ENCODE peak calls at places on chromosomes 11 and 22, in four cellular contexts. V is tibial nerve; B is right cardiac atrium; H is CD4-positive, CD25-positive, alpha-beta regulatory T cell. N is an unnamed sample. For H3K27me3, the result is how much of the 10 kb centered on the place peaks cover.

GRCh38 chr11:22392561-22392960 is 54.4 kb downstream of the SLC17A6 start:
- DNase-seq in V (no peak), B (no peak), H (no peak), N (no peak)

GRCh38 chr11:119751281-119752060 is 22.5 kb upstream of the NECTIN1 start:
- DNase-seq in V (no peak), B (no peak), H (no peak), N (no peak)

GRCh38 chr11:47143322-47143721 is 33.4 kb downstream of the ARFGAP2 start:
- DNase-seq in V (peak), B (no peak), H (no peak), N (no peak)

GRCh38 chr11:35165416-35166368 is 26.7 kb downstream of the CD44 start:
- DNase-seq in V (peak), B (no peak), H (peak), N (no peak)

GRCh38 chr11:36281850-36282249 is 7.4 kb downstream of the COMMD9 start:
- DNase-seq in V (no peak), B (no peak), H (no peak), N (no peak)

GRCh38 chr11:283405-284080 is 5.3 kb downstream of the NLRP6 start:
- DNase-seq in V (no peak), B (no peak), H (no peak), N (no peak)

GRCh38 chr11:269146-269890 is 8.9 kb upstream of the NLRP6 start:
- DNase-seq in V (peak), B (peak), H (peak), N (peak)

GRCh38 chr22:45583504-45583903 is 80.8 kb downstream of the FBLN1 start:
- DNase-seq in V (no peak), B (no peak), H (peak), N (no peak)

GRCh38 chr22:26364066-26365015 is 64.7 kb upstream of the ASPHD2 start:
- DNase-seq in V (peak), B (peak), H (peak), N (peak)

GRCh38 chr11:67355794-67356550 is 2.6 kb upstream of the POLD4 start:
- DNase-seq in V (no peak), B (no peak), H (no peak), N (no peak)

GRCh38 chr11:95445746-95446333 is 214.8 kb upstream of the SESN3 start:
- DNase-seq in V (no peak), B (no peak), H (no peak), N (peak)

GRCh38 chr11:62757846-62758788 is 3.3 kb upstream of the POLR2G start:
- DNase-seq in V (no peak), B (no peak), H (no peak), N (peak)

GRCh38 chr22:45639747-45640102 is 31.9 kb upstream of the ATXN10 start:
- DNase-seq in V (no peak), B (no peak), H (no peak), N (no peak)

GRCh38 chr11:68686486-68686885 is 2.1 kb downstream of the GAL start:
- DNase-seq in V (no peak), B (no peak), H (no peak), N (peak)

GRCh38 chr11:68685656-68686380 is 1.5 kb downstream of the GAL start:
- DNase-seq in V (no peak), B (no peak), H (no peak), N (peak)

GRCh38 chr11:68689737-68690625 is 5.6 kb downstream of the GAL start:
- DNase-seq in V (no peak), B (no peak), H (no peak), N (peak)

GRCh38 chr11:68688881-68689280 is 4.5 kb downstream of the GAL start:
- DNase-seq in V (no peak), B (no peak), H (no peak), N (peak)

DNA sequence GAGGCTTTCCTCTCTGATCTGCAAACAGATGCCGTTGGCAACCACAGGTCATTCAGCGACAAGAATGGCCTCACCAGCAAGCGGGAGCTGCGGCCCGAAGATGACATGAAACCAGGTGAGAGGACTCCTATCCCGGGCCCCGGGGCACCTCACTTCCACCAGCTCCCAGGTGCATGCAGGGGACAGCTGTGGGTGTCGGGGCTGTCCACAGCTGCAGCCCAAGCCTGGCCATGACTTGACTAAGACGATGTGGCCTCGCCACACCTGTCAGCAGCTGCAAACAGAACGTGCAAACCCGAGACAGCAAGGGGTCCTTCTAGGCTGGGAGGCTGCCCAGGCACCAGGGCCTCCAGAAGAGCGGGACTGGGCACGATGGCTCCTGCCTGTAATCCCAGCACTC is 3.6 kb downstream of the GAL start:
- DNase-seq in V (no peak), B (no peak), H (no peak), N (peak)
- H3K27me3 ChIP-seq in V (under half), B (under half), H (under half), N (under half)

DNA sequence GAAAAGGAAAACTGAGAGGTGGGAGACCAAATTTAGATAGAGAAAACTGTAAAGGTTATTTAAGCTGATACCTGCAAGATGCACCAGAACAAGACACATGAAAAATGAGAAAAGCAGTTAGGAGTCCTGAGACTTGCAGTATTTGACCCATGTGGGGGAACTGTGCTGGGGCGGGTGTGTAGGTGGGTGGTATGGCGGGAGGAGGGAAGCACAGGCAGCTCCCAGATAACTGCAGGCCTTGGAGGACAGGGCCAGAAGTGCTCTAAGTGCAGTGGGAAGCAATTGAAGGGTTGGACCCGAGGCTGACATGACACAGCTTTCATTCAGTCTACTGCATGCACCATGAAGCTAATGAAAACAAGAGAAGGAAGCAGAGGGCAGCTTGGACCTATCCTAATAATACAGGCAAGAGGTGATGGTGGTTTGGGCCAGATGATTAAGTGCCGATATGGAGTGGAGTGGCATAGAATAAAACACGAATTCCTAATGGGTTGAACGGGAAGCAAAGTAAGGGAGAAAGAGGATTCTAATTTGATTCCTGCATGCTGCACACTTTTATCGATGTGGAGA is 48.0 kb upstream of the ANO3 start:
- DNase-seq in V (no peak), B (no peak), H (no peak), N (no peak)
- H3K4me3 ChIP-seq in V (no peak), B (no peak), H (no peak), N (no peak)

GRCh38 chr11:76209956-76210885 is 3.9 kb upstream of the WNT11 start:
- DNase-seq in V (peak), B (peak), H (peak), N (peak)
- H3K27me3 ChIP-seq in V (under half), B (under half), H (under half), N (half or more)

DNA sequence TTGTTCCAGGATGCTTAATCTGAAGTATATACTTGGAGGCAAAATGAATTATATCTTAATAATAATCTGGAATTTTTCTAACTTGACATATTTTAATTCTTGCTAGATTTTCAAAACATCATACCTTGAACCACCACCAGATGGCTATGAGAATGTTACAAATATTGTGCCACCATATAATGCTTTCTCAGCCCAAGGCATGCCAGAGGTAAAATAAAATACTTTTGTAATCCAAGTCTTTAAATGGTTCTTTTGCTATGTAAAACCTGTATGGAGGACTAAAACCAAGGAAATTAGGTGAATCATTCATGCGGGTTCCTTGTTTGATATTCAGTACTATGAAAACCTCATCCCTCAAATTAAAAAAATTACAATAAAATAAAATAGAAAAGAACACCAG is 14.4 kb downstream of the NAALAD2 start:
- DNase-seq in V (no peak), B (no peak), H (no peak), N (no peak)
- H3K4me3 ChIP-seq in V (no peak), B (no peak), H (no peak), N (no peak)

GRCh38 chr11:17476317-17477083 is at the start of gene ABCC8:
- DNase-seq in V (no peak), B (no peak), H (no peak), N (peak)

GRCh38 chr11:17477361-17477760 is 716 bp upstream of the ABCC8 start:
- DNase-seq in V (no peak), B (no peak), H (no peak), N (no peak)

GRCh38 chr11:17478064-17478463 is 1.4 kb upstream of the ABCC8 start:
- DNase-seq in V (no peak), B (no peak), H (no peak), N (no peak)

GRCh38 chr11:17477084-17477333 is 364 bp upstream of the ABCC8 start:
- DNase-seq in V (no peak), B (no peak), H (no peak), N (no peak)

DNA sequence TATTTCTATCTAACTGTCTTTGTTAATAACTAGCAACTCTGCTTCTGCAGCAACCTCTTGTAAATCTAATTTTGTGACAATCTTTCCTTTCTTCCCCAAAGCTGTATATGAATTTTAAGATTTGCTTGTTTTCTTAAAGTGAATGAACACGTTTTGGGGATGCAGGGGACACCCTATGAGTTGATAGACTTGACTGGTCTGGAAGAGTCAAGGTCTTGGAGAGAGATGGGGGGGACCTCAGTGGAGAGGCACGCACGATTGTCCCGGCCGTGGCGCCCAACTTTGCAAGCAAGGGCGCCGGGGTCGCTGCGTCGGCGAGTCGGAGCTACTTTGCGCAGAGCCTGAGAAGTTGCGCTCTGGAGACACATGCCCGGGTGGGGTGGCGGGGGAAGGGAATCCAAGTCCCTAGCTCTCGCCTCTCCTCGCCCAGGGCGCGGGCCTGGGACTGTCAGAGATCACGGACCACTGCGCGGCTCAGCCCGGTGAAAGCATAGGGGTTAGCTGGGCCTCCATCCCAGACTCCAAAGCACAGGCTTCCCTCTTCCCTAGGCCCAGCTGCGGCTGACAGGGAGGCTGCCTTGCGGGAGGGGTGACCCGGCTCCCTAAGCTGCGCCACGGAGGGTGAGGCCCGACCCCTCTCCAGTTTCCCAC is 854 bp downstream of the ABCC8 start:
- DNase-seq in V (no peak), B (no peak), H (no peak), N (peak)
- H3K27me3 ChIP-seq in V (under half), B (under half), H (under half), N (half or more)

N was measured in H7.